ENCODE peak calls at places on chromosomes 12 and 14, in ten cellular contexts. A is cardiac muscle cell, C is upper lobe of right lung, Z is right atrium auricular region, S is AG04450, B is HL-60, O is spleen, N is pancreas, I is lower lobe of right lung, E is mammary epithelial cell. D is an unnamed sample. For H3K27me3, the result is how much of the 10 kb centered on the place peaks cover.

GRCh38 chr12:42442328-42442759 is 116.4 kb downstream of the PPHLN1 start:
- DNase-seq in A (no peak), C (no peak), Z (no peak), S (no peak), B (no peak), O (no peak), N (no peak), I (no peak), E (no peak), D (no peak)

GRCh38 chr12:61531195-61531594 is 729.0 kb upstream of the USP15 start:
- DNase-seq in A (no peak), C (no peak), Z (no peak), S (no peak), B (no peak), O (no peak), N (no peak), I (no peak), E (no peak), D (no peak)

GRCh38 chr12:89344043-89344861 is 8.0 kb downstream of the DUSP6 start:
- DNase-seq in A (no peak), C (no peak), Z (no peak), S (no peak), B (no peak), O (no peak), N (no peak), I (no peak), E (no peak), D (no peak)

GRCh38 chr12:117967512-117967911 is 1.3 kb downstream of the KSR2 start:
- DNase-seq in A (no peak), C (no peak), Z (no peak), S (no peak), B (no peak), O (no peak), N (no peak), I (no peak), E (no peak), D (no peak)

GRCh38 chr12:25194722-25195055 is 271 bp downstream of the DNAI7 start:
- DNase-seq in A (no peak), C (no peak), Z (no peak), S (no peak), B (no peak), O (no peak), N (no peak), I (no peak), E (no peak), D (no peak)

GRCh38 chr12:110498984-110499706 is 2.8 kb downstream of the VPS29 start:
- DNase-seq in A (peak), C (no peak), Z (no peak), S (no peak), B (peak), O (no peak), N (no peak), I (no peak), E (peak), D (peak)

GRCh38 chr14:99129211-99129696 is 142.7 kb downstream of the BCL11B start:
- DNase-seq in A (no peak), C (peak), Z (peak), S (no peak), B (no peak), O (peak), N (no peak), I (no peak), E (no peak), D (no peak)

GRCh38 chr12:117236456-117237001 is 46.3 kb upstream of the FBXO21 start:
- DNase-seq in A (peak), C (peak), Z (peak), S (peak), B (peak), O (peak), N (peak), I (peak), E (peak), D (peak)

GRCh38 chr12:6020930-6021329 is 75.9 kb upstream of the ANO2 start:
- DNase-seq in A (no peak), C (no peak), Z (no peak), S (no peak), B (no peak), O (no peak), N (no peak), I (no peak), E (no peak), D (no peak)

GRCh38 chr12:84730561-84731162 is 181.9 kb downstream of the SLC6A15 start:
- DNase-seq in A (no peak), C (no peak), Z (no peak), S (no peak), B (no peak), O (no peak), N (no peak), I (no peak), E (no peak), D (no peak)

GRCh38 chr12:93924367-93924766 is 224.0 kb upstream of the PLXNC1 start:
- DNase-seq in A (no peak), C (no peak), Z (no peak), S (no peak), B (no peak), O (no peak), N (no peak), I (no peak), E (no peak), D (no peak)

GRCh38 chr12:14656846-14657245 is 39.6 kb downstream of the GUCY2C start:
- DNase-seq in A (no peak), C (no peak), Z (no peak), S (no peak), B (no peak), O (no peak), N (no peak), I (no peak), E (no peak), D (no peak)

GRCh38 chr12:52971701-52972329 is 22.9 kb downstream of the KRT18 start:
- DNase-seq in A (peak), C (no peak), Z (no peak), S (no peak), B (no peak), O (no peak), N (no peak), I (no peak), E (peak), D (peak)

GRCh38 chr12:6278439-6279255 is 31.8 kb upstream of the PLEKHG6 start:
- DNase-seq in A (peak), C (peak), Z (peak), S (no peak), B (peak), O (peak), N (peak), I (peak), E (peak), D (peak)

GRCh38 chr12:100127766-100128508 is 14.7 kb downstream of the BLTP3B start:
- DNase-seq in A (peak), C (no peak), Z (no peak), S (peak), B (peak), O (no peak), N (no peak), I (no peak), E (peak), D (peak)

GRCh38 chr14:92677087-92677668 is 71.2 kb downstream of the LGMN start:
- DNase-seq in A (peak), C (peak), Z (no peak), S (no peak), B (no peak), O (peak), N (no peak), I (no peak), E (no peak), D (no peak)

GRCh38 chr12:89162704-89163261 is 189.5 kb downstream of the DUSP6 start:
- DNase-seq in A (peak), C (peak), Z (peak), S (peak), B (peak), O (no peak), N (no peak), I (peak), E (peak), D (peak)

DNA sequence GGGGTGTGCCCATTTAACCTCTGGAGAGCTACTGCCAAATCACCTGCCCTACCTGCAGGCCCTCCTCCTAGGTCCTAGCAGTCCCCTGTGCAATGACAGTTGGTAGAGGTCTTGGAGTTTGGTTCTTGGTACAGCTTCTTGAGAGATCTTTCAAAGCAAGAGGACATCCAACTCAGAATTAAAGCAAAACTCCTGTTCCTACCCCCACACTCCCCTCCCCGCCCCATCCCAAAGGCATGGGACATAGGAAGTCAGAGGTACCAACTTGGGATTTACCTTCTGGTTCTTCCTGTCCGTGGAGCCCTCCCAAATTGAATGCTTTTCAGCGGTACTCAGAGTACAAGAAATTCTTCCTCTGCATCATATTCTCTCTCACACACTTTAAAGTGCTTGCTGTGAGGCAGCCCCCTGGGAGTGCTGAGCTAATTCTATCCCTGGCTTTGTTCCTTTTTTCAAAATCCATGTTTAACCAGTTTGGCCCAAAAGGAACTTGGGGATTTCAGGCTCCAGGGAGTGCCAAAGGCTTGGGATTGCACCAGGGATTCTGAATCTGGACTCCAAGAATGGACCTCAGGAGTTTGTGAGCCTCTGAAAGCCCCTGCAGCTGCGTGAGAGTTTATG is 40.8 kb downstream of the GALNT16 start:
- DNase-seq in A (no peak), C (peak), Z (no peak), S (no peak), B (no peak), O (peak), N (no peak), I (no peak), E (no peak), D (no peak)
- H3K27me3 ChIP-seq in A (under half), C (under half), Z (under half), S (under half), B (under half), O (under half), N (under half), I (under half), E (under half), D (under half)

GRCh38 chr14:49895480-49895879 is 2.6 kb downstream of the ARF6 start:
- DNase-seq in A (no peak), C (no peak), Z (no peak), S (no peak), B (no peak), O (no peak), N (no peak), I (no peak), E (peak), D (peak)

GRCh38 chr14:49897965-49898364 is 5.1 kb downstream of the ARF6 start:
- DNase-seq in A (no peak), C (no peak), Z (no peak), S (no peak), B (no peak), O (no peak), N (no peak), I (no peak), E (peak), D (peak)

GRCh38 chr14:49898485-49898884 is 5.6 kb downstream of the ARF6 start:
- DNase-seq in A (no peak), C (no peak), Z (no peak), S (no peak), B (no peak), O (no peak), N (no peak), I (no peak), E (no peak), D (no peak)

GRCh38 chr14:49897414-49897813 is 4.5 kb downstream of the ARF6 start:
- DNase-seq in A (no peak), C (no peak), Z (no peak), S (no peak), B (no peak), O (no peak), N (no peak), I (no peak), E (no peak), D (no peak)

GRCh38 chr14:49896956-49897355 is 4.1 kb downstream of the ARF6 start:
- DNase-seq in A (no peak), C (no peak), Z (no peak), S (no peak), B (no peak), O (no peak), N (no peak), I (no peak), E (no peak), D (no peak)
- H3K4me3 ChIP-seq in A (no peak), C (peak), Z (no peak), S (peak), B (no peak), O (peak), N (no peak), I (peak), E (peak), D (peak)

GRCh38 chr12:113347107-113347506 is 11.3 kb upstream of the PLBD2 start:
- DNase-seq in A (no peak), C (no peak), Z (no peak), S (no peak), B (no peak), O (no peak), N (no peak), I (no peak), E (no peak), D (no peak)
- TF ChIP-seq CTCF in A (no peak), C (no peak), Z (no peak), S (no peak), B (no peak), O (no peak), N (no peak), I (no peak), E (no peak), D (no peak)

DNA sequence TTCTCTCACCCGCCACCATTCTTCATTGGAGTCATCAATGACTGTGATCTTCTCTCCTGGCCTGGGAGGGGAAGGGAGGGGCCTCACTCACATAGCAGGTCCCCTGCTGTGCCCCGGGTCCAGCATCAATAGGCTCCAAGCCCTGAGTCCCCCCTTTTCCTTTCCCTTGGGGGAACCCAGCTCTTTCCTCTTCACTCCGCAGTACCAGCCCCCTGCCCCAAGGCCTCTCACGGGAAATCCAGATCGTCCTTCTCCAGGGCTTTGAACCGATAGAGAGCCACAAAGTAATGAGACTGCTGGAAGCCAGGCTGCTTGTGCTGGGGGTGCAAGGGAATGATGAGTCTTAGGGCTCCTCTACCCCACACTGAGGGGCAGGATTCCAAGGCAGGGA is 6.7 kb downstream of the STAC3 start:
- DNase-seq in A (no peak), C (no peak), Z (no peak), S (no peak), B (no peak), O (no peak), N (no peak), I (no peak), E (no peak), D (no peak)
- H3K27me3 ChIP-seq in A (under half), C (under half), Z (under half), S (under half), B (under half), O (half or more), N (under half), I (under half), E (under half), D (under half)

GRCh38 chr12:9940370-9940769 is 8.2 kb upstream of the CLEC2A start:
- DNase-seq in A (peak), C (no peak), Z (no peak), S (no peak), B (peak), O (no peak), N (no peak), I (no peak), E (no peak), D (no peak)

GRCh38 chr12:9941838-9942237 is 9.7 kb upstream of the CLEC2A start:
- DNase-seq in A (no peak), C (no peak), Z (no peak), S (no peak), B (no peak), O (no peak), N (no peak), I (no peak), E (no peak), D (no peak)

GRCh38 chr12:9944404-9944803 is 12.2 kb upstream of the CLEC2A start:
- DNase-seq in A (no peak), C (no peak), Z (no peak), S (no peak), B (peak), O (no peak), N (no peak), I (no peak), E (no peak), D (no peak)

GRCh38 chr12:9947674-9948073 is 15.5 kb upstream of the CLEC2A start:
- DNase-seq in A (no peak), C (no peak), Z (no peak), S (no peak), B (no peak), O (no peak), N (no peak), I (no peak), E (no peak), D (no peak)

DNA sequence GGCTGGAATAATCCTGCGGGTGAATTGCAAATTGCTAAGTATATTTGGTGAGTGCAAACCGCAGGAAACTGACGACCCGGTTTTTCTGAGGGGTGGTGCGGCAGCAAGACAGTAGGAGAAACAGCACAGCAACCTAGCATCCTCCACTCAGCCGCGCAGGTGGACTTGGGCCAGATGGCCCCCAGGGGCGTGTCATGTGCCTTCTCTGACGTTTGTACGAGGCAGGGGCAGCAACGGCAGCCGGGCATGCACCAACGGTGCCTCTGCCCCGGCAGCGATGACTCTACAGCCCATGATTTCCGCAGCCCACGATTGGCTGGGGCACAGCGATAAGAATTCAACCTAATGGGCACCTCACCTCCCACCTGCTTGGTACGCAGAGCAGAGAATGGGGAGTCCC is 11.1 kb upstream of the CLEC2A start:
- DNase-seq in A (no peak), C (no peak), Z (no peak), S (no peak), B (no peak), O (peak), N (no peak), I (peak), E (no peak), D (no peak)
- H3K4me3 ChIP-seq in A (no peak), C (no peak), Z (peak), S (no peak), B (no peak), O (no peak), N (no peak), I (no peak), E (no peak), D (no peak)

DNA sequence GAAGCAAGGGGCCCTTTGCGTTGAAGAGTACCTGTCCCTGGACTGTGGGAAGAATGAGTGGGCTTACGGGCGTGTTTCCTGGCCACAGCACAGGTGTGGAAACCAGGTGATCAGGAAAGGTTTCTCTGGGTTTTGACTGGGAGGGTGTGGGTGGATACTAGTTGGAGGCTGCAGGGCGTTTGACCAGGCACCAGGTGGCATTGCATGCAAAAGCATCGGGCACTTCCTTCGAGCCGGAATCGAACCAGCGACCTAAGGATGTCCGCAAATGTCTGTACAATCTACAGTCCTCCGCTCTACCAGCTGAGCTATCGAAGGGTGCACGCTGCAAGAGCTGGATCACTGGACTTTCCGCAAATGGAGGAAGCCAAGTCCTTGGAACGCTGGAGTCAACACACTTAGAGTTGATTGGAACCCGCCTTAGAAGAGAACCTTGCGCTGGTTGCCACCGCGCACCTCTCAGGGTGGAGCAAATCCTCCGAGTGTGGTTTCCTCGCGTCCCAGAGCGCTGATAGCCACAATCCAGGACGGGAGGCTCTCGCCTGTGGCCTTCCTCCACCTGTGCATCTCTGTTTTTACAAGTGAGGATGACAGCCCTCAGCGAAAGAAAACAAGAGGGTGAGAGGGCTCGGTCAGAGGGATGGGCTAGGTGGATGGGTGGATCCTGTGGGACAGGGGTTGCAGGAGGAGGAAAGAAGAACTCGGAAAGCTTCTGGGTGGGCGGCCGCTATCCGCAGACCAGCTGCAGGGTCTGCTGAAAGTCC is 21.2 kb upstream of the RNASE4 start:
- DNase-seq in A (peak), C (peak), Z (peak), S (no peak), B (peak), O (peak), N (peak), I (peak), E (peak), D (peak)
- TF ChIP-seq CTCF in A (peak), C (peak), Z (peak), S (peak), B (peak), O (peak), N (peak), I (peak), E (peak), D (peak)

GRCh38 chr12:114476159-114476558 is 70.2 kb upstream of the TBX5 start:
- DNase-seq in A (peak), C (no peak), Z (no peak), S (peak), B (no peak), O (no peak), N (no peak), I (no peak), E (peak), D (peak)

GRCh38 chr12:114480309-114481199 is 74.6 kb upstream of the TBX5 start:
- DNase-seq in A (peak), C (no peak), Z (no peak), S (no peak), B (no peak), O (no peak), N (no peak), I (no peak), E (peak), D (no peak)

GRCh38 chr12:114478891-114479290 is 72.9 kb upstream of the TBX5 start:
- DNase-seq in A (no peak), C (no peak), Z (no peak), S (no peak), B (no peak), O (no peak), N (no peak), I (no peak), E (no peak), D (no peak)

GRCh38 chr12:114481200-114481535 is 75.2 kb upstream of the TBX5 start:
- DNase-seq in A (no peak), C (no peak), Z (no peak), S (no peak), B (no peak), O (no peak), N (no peak), I (no peak), E (no peak), D (no peak)

DNA sequence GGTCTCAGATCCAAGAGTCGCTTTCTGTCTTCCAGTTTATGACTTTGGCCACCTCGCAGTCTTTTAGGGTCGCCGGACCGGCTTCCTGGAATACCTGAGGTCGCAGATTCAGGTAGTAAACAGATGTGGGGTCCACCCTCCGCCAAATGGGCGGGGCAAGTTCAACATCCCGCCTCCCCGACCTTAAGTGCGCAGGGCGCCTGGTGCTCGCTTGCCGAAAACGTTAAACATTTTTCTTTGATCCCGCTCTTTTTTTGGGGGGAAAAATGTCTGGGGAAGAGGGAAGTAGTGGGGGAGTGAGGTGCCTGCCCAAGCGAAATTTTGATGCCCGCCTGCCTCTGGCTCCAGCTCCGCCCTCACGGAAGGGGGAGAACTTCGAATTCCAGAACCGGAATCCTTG is 73.9 kb upstream of the TBX5 start:
- DNase-seq in A (peak), C (no peak), Z (no peak), S (no peak), B (no peak), O (no peak), N (no peak), I (no peak), E (no peak), D (peak)
- H3K27me3 ChIP-seq in A (half or more), C (under half), Z (under half), S (half or more), B (under half), O (under half), N (under half), I (half or more), E (under half), D (under half)